ENCODE peak calls at places on chromosome 9, in six cellular contexts. C is ELR, I is amniotic stem cell, H is NCI-H226, Z is putamen, W is HTR-8/SVneo. S is an unnamed sample.

GRCh38 chr9:135749171-135750045 is 47.4 kb downstream of the KCNT1 start:
- DNase-seq in H (no peak), W (no peak), Z (no peak), I (no peak), C (no peak), S (no peak)

GRCh38 chr9:14467675-14468374 is 153.9 kb upstream of the NFIB start:
- DNase-seq in W (no peak), I (no peak), H (no peak), Z (no peak), C (no peak), S (peak)

GRCh38 chr9:98081477-98082219 is 25.1 kb downstream of the NANS start:
- DNase-seq in W (no peak), C (peak), H (peak), I (no peak), Z (no peak), S (peak)

GRCh38 chr9:26955222-26955903 is 849 bp upstream of the IFT74 start:
- DNase-seq in I (no peak), C (peak), W (no peak), H (no peak), Z (peak), S (no peak)

GRCh38 chr9:23659346-23660006 is 166.6 kb downstream of the ELAVL2 start:
- DNase-seq in W (no peak), C (no peak), Z (no peak), H (no peak), I (no peak), S (no peak)

GRCh38 chr9:134378901-134379338 is 52.7 kb downstream of the RXRA start:
- DNase-seq in H (no peak), C (peak), W (no peak), Z (no peak), I (no peak), S (peak)

GRCh38 chr9:86093788-86094555 is 5.4 kb downstream of the GOLM1 start:
- DNase-seq in W (no peak), H (no peak), C (no peak), Z (no peak), I (no peak), S (peak)

GRCh38 chr9:113591899-113592625 is 128.5 kb downstream of the RGS3 start:
- DNase-seq in C (no peak), Z (no peak), H (no peak), W (no peak), I (no peak), S (no peak)

GRCh38 chr9:127360829-127361228 is 36.1 kb upstream of the SLC2A8 start:
- DNase-seq in I (no peak), C (peak), Z (no peak), H (peak), W (peak), S (peak)

GRCh38 chr9:92440751-92441046 is 16.4 kb upstream of the OMD start:
- DNase-seq in I (no peak), C (no peak), H (no peak), W (no peak), Z (no peak), S (no peak)

GRCh38 chr9:29393064-29393463 is 1819.8 kb upstream of the C9orf72 start:
- DNase-seq in W (no peak), C (peak), I (no peak), H (peak), Z (no peak), S (no peak)

GRCh38 chr9:105957830-105958229 is 263.5 kb downstream of the TMEM38B start:
- DNase-seq in C (no peak), Z (no peak), H (no peak), W (no peak), I (no peak), S (no peak)

GRCh38 chr9:126638571-126639132 is 24.9 kb downstream of the LMX1B start:
- DNase-seq in C (no peak), W (no peak), H (no peak), I (no peak), Z (no peak), S (no peak)

GRCh38 chr9:36091028-36091953 is 45.2 kb upstream of the GLIPR2 start:
- DNase-seq in Z (no peak), H (peak), I (peak), W (peak), C (peak), S (peak)

GRCh38 chr9:33265211-33265885 is 499 bp downstream of the CHMP5 start:
- DNase-seq in W (peak), Z (no peak), C (peak), I (no peak), H (no peak), S (peak)

GRCh38 chr9:71001780-71002386 is 119.5 kb downstream of the TRPM3 start:
- DNase-seq in I (peak), W (peak), H (no peak), C (peak), Z (peak), S (peak)

GRCh38 chr9:133031130-133031422 is 279 bp downstream of the GTF3C5 start:
- DNase-seq in W (no peak), Z (no peak), I (no peak), C (no peak), H (no peak), S (peak)

GRCh38 chr9:136927343-136928261 is 16.9 kb downstream of the FBXW5 start:
- DNase-seq in W (no peak), C (peak), H (no peak), Z (no peak), I (no peak), S (peak)

GRCh38 chr9:95980262-95981125 is 105.0 kb downstream of the ERCC6L2 start:
- DNase-seq in W (no peak), H (no peak), C (peak), I (no peak), Z (no peak), S (peak)

GRCh38 chr9:110935829-110936228 is 102.4 kb downstream of the LPAR1 start:
- DNase-seq in Z (no peak), C (no peak), I (no peak), W (no peak), H (no peak), S (no peak)

GRCh38 chr9:137724114-137724445 is 105.3 kb downstream of the EHMT1 start:
- DNase-seq in H (no peak), Z (no peak), I (no peak), C (peak), W (no peak), S (peak)

GRCh38 chr9:26811106-26811505 is 81.5 kb downstream of the CAAP1 start:
- DNase-seq in C (peak), H (no peak), I (no peak), Z (no peak), W (no peak), S (no peak)

GRCh38 chr9:30932226-30932625 is 1452.2 kb upstream of the ACO1 start:
- DNase-seq in W (no peak), C (peak), Z (no peak), H (peak), I (no peak), S (no peak)

GRCh38 chr9:102507044-102507687 is 488.0 kb upstream of the CYLC2 start:
- DNase-seq in W (no peak), H (no peak), Z (no peak), I (no peak), C (no peak), S (no peak)

GRCh38 chr9:97990259-97990658 is 7.1 kb downstream of the ANP32B start:
- DNase-seq in Z (no peak), I (peak), H (peak), C (peak), W (peak), S (peak)

GRCh38 chr9:93815135-93815534 is 140.0 kb downstream of the BARX1 start:
- DNase-seq in Z (no peak), I (no peak), W (no peak), H (no peak), C (no peak), S (no peak)

GRCh38 chr9:35689601-35690446 is at the start of gene TPM2:
- DNase-seq in C (peak), W (peak), I (peak), H (peak), Z (no peak), S (peak)

GRCh38 chr9:94824913-94825619 is 98.6 kb downstream of the AOPEP start:
- DNase-seq in I (no peak), C (no peak), Z (no peak), W (no peak), H (no peak), S (no peak)

GRCh38 chr9:19431361-19432171 is 22.8 kb downstream of the ACER2 start:
- DNase-seq in I (no peak), W (no peak), C (no peak), Z (no peak), H (no peak), S (no peak)